ENCODE peak calls at places on chromosomes 7 and 10, in five cellular contexts. Q is IMR-90, Y is adipocyte, L is NT2/D1, T is tibial nerve. V is an unnamed sample. For H3K4me1, the result is how much of the 10 kb centered on the place peaks cover.

GRCh38 chr10:107496594-107496993 is 332.1 kb upstream of the SORCS1 start:
- DNase-seq in T (no peak), Q (no peak), L (no peak), Y (no peak), V (no peak)

GRCh38 chr10:30059209-30060107 is at the start of gene JCAD:
- DNase-seq in Y (peak), L (peak), Q (no peak), T (peak), V (peak)

GRCh38 chr7:4738711-4739527 is 36.5 kb upstream of the AP5Z1 start:
- DNase-seq in Y (peak), T (no peak), L (no peak), Q (peak), V (no peak)

GRCh38 chr7:134048166-134048565 is 79.0 kb upstream of the LRGUK start:
- DNase-seq in L (no peak), T (no peak), Q (no peak), Y (no peak), V (no peak)

GRCh38 chr7:131501422-131501821 is 55.0 kb downstream of the PODXL start:
- DNase-seq in Y (peak), T (no peak), Q (peak), L (no peak), V (no peak)

GRCh38 chr10:43205681-43206390 is 61.0 kb downstream of the RASGEF1A start:
- DNase-seq in L (no peak), T (peak), Q (no peak), Y (no peak), V (peak)

GRCh38 chr7:6533893-6534804 is 17.1 kb downstream of the GRID2IP start:
- DNase-seq in Y (no peak), Q (no peak), T (no peak), L (no peak), V (no peak)

GRCh38 chr7:118046086-118046485 is 137.9 kb upstream of the LSM8 start:
- DNase-seq in Q (no peak), Y (no peak), L (no peak), T (no peak), V (no peak)

GRCh38 chr7:2802504-2803341 is 41.4 kb downstream of the GNA12 start:
- DNase-seq in L (no peak), Q (peak), Y (peak), T (no peak), V (no peak)

GRCh38 chr7:127715272-127715671 is 63.3 kb downstream of the SND1 start:
- DNase-seq in T (no peak), L (no peak), Y (no peak), Q (no peak), V (no peak)

GRCh38 chr10:120460776-120461175 is 3.7 kb downstream of the PLPP4 start:
- DNase-seq in Y (peak), T (no peak), L (no peak), Q (peak), V (no peak)

DNA sequence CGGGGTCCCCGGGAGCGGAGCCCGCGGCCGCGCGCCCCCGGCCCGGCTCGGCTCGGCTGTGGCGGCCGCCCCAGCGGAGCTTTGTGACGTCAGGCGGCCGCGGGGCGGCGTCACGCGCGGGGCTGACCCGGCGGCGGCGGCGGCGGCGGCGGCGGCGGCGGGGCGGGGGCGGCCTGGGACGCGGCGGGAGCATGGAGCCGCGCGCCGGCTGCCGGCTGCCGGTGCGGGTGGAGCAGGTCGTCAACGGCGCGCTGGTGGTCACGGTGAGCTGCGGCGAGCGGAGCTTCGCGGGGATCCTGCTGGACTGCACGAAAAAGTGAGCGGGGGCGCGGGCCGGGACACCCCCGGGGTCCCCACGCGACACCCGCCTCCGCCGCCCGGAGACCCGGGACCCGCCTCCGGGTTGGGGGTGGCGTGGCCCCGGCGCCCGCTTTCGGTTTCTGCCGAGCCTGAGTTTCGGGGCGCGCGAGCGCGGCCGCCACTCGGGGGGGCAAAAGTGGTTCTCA is at the start of gene PWWP2B:
- DNase-seq in Y (peak), L (no peak), Q (peak), T (no peak), V (no peak)
- H3K4me1 ChIP-seq in Y (under half), L (under half), Q (under half), T (half or more), V (half or more)

DNA sequence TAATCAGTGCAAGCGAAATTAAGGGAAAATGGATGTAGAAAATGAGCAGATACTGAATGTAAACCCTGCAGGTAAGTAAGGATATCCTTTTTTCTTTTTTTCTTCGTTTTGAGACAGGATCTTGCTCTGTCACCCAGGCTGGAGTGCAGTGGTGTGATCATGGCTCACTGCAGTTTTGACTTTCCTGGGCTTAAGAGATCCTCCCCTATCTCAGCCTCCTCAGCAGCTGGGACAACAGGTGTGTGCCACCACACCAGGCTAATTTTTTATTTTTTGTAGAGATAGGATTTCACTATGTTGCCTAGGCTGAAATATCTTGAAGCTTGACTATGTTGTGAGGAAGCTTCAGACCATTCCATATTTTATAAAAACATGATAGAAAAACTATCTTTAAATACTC is 4.3 kb downstream of the PDCD4 start:
- DNase-seq in L (no peak), T (no peak), Q (no peak), Y (no peak), V (no peak)
- H3K4me3 ChIP-seq in L (no peak), T (no peak), Q (no peak), Y (no peak), V (no peak)

DNA sequence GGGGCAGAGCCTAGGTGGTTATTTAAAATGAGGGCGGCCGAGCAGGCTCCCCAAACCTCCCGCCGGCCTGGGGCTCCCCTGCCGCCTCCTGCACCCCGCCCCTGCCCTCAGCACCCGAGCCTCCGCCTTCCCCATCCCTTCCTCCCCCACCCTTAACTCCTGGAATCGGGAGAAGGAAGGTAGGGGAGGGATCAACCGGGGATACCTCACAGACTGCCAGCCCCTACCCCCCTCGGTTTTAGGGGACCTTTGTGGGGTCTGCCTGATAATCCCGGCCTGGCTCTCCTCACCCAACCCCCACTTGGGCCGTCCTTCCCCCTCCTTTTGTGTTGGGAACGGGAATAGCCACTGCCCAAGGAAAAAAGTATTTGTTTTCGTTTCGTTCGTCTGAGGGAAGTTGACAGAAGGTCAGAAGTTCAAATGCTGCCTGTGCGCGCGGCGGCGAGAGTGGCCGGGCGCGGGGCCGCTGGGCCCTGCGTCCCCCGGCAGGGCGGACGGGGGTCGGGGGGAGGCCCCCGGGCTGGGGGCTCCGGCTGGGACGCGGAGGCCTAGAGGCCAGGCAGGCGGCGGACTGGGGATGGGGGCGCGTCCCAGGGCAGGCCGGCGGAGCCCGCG is 2.8 kb downstream of the SHH start:
- DNase-seq in L (no peak), Y (no peak), T (no peak), Q (no peak), V (no peak)
- H3K4me1 ChIP-seq in L (under half), Y (under half), T (half or more), Q (under half), V (under half)

DNA sequence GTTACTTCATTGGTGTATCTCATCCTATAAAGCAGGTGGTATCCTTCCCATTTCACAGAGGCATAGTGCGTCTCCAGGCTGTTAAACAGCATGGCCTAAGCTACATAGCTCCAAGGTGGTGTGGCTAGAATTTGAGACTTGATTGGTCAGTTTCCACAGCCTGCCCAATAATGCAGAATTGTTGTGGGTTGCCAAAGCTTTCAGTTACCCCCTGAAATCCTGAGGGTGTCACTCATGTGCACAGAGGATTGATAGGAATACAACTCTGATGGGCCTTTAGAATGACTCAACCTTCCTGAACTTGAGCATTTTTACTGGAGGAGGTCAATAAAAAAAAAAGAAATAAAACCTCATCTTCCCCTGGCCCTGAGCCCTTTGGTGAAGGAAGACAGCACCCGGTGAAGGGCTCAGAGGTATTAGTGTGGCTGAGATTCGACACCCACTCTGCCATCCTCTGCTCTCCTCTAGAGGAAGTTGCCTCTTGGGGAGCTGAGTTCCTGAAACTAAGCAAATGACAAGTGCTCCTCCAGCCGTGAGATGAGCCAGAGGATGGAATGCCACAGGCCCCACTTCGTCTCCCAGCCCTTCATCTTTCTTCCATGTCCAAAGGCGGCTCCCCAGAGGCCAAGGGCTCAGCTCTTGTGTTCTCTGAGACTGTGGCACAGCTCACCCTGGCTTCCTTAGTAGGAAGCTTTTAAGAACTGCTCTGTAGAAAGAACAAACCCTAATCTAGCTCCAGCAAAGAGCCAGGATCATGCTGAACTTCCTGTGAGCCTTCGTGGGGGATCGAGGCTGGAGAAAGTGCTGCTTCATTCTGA is 1.0 kb downstream of the ACSL5 start:
- DNase-seq in T (no peak), Y (no peak), L (no peak), Q (no peak), V (no peak)
- H3K4me3 ChIP-seq in T (peak), Y (peak), L (no peak), Q (no peak), V (no peak)

GRCh38 chr10:49182776-49183175 is 5.4 kb downstream of the TMEM273 start:
- DNase-seq in Y (no peak), T (no peak), Q (no peak), L (no peak), V (no peak)
- H3K4me1 ChIP-seq in Y (under half), T (under half), Q (under half), L (under half), V (under half)

GRCh38 chr7:27151945-27152815 is at the start of gene HOXA3:
- DNase-seq in L (no peak), T (no peak), Y (peak), Q (peak), V (peak)
- H3K4me3 ChIP-seq in L (peak), T (peak), Y (peak), Q (peak), V (peak)

GRCh38 chr7:105707381-105707780 is 126.1 kb upstream of the EFCAB10 start:
- DNase-seq in L (no peak), Q (peak), T (no peak), Y (peak), V (no peak)
- H3K4me1 ChIP-seq in L (under half), Q (under half), T (under half), Y (under half), V (under half)

V was measured in tibial artery.